ENCODE peak calls at places on chromosomes 13 and 19, in ten cellular contexts. J, I, M, U, Z, R, Y, N, A and E are unnamed samples. For H3K4me1 and H3K9me3, the result is how much of the 10 kb centered on the place peaks cover.

GRCh38 chr19:7188682-7189629 is 105.3 kb downstream of the INSR start:
- DNase-seq in J (peak), I (no peak), M (no peak), U (no peak), Z (no peak), R (no peak), Y (no peak), N (no peak), A (no peak), E (no peak)

GRCh38 chr19:18713550-18714117 is 30.2 kb downstream of the CRTC1 start:
- DNase-seq in J (peak), I (no peak), M (no peak), U (no peak), Z (no peak), R (no peak), Y (no peak), N (no peak), A (no peak), E (no peak)

GRCh38 chr13:46656786-46657185 is 103.8 kb downstream of the LRCH1 start:
- DNase-seq in J (no peak), I (no peak), M (no peak), U (no peak), Z (no peak), R (no peak), Y (no peak), N (no peak), A (no peak), E (no peak)

GRCh38 chr13:77184455-77184854 is 142.4 kb downstream of the MYCBP2 start:
- DNase-seq in J (no peak), I (no peak), M (no peak), U (no peak), Z (no peak), R (no peak), Y (no peak), N (no peak), A (no peak), E (no peak)

GRCh38 chr19:43611788-43612187 is at the start of gene SRRM5:
- DNase-seq in J (no peak), I (no peak), M (no peak), U (no peak), Z (no peak), R (no peak), Y (no peak), N (no peak), A (no peak), E (no peak)

GRCh38 chr19:34475026-34475974 is 6.3 kb upstream of the WTIP start:
- DNase-seq in J (no peak), I (peak), M (no peak), U (no peak), Z (no peak), R (no peak), Y (no peak), N (no peak), A (no peak), E (no peak)

GRCh38 chr19:46591254-46591653 is 9.9 kb upstream of the CALM3 start:
- DNase-seq in J (no peak), I (no peak), M (no peak), U (no peak), Z (no peak), R (no peak), Y (no peak), N (no peak), A (no peak), E (no peak)

GRCh38 chr13:92716749-92717148 is 509.9 kb upstream of the GPC6 start:
- DNase-seq in J (no peak), I (peak), M (no peak), U (no peak), Z (no peak), R (no peak), Y (no peak), N (no peak), A (no peak), E (no peak)

GRCh38 chr13:102845289-102845629 is 573 bp upstream of the ERCC5 start:
- DNase-seq in J (no peak), I (no peak), M (no peak), U (no peak), Z (no peak), R (no peak), Y (no peak), N (no peak), A (no peak), E (no peak)

GRCh38 chr13:98022210-98022609 is 68.7 kb downstream of the IPO5 start:
- DNase-seq in J (peak), I (peak), M (no peak), U (peak), Z (no peak), R (no peak), Y (no peak), N (no peak), A (no peak), E (no peak)

GRCh38 chr19:29683009-29683408 is 17.7 kb downstream of the PLEKHF1 start:
- DNase-seq in J (no peak), I (peak), M (no peak), U (peak), Z (no peak), R (no peak), Y (peak), N (no peak), A (no peak), E (no peak)

GRCh38 chr19:21751379-21751778 is 16.0 kb downstream of the ZNF100 start:
- DNase-seq in J (peak), I (peak), M (no peak), U (no peak), Z (no peak), R (no peak), Y (no peak), N (no peak), A (no peak), E (no peak)

GRCh38 chr13:113906566-113906965 is 42.7 kb upstream of the GAS6 start:
- DNase-seq in J (no peak), I (no peak), M (peak), U (no peak), Z (no peak), R (no peak), Y (no peak), N (no peak), A (no peak), E (no peak)

GRCh38 chr13:107576430-107576829 is 638.9 kb downstream of the LIG4 start:
- DNase-seq in J (no peak), I (no peak), M (no peak), U (no peak), Z (no peak), R (no peak), Y (no peak), N (no peak), A (no peak), E (no peak)

GRCh38 chr19:1373534-1374249 is 10.0 kb upstream of the NDUFS7 start:
- DNase-seq in J (peak), I (peak), M (peak), U (peak), Z (no peak), R (no peak), Y (no peak), N (no peak), A (no peak), E (peak)

GRCh38 chr19:29845576-29846176 is 33.9 kb downstream of the CCNE1 start:
- DNase-seq in J (peak), I (peak), M (no peak), U (peak), Z (peak), R (no peak), Y (peak), N (peak), A (peak), E (peak)

GRCh38 chr19:10137751-10138682 is 18.3 kb upstream of the EIF3G start:
- DNase-seq in J (peak), I (no peak), M (no peak), U (no peak), Z (no peak), R (no peak), Y (no peak), N (no peak), A (no peak), E (no peak)

GRCh38 chr13:21413013-21413412 is 46.1 kb downstream of the ZDHHC20 start:
- DNase-seq in J (no peak), I (peak), M (no peak), U (no peak), Z (no peak), R (no peak), Y (no peak), N (no peak), A (no peak), E (no peak)

GRCh38 chr19:38850976-38851621 is 1.3 kb upstream of the HNRNPL start:
- DNase-seq in J (no peak), I (no peak), M (no peak), U (peak), Z (peak), R (no peak), Y (peak), N (peak), A (peak), E (no peak)

GRCh38 chr19:47618771-47619170 is 9.8 kb downstream of the BICRA start:
- DNase-seq in J (peak), I (peak), M (peak), U (peak), Z (no peak), R (peak), Y (peak), N (peak), A (no peak), E (peak)

DNA sequence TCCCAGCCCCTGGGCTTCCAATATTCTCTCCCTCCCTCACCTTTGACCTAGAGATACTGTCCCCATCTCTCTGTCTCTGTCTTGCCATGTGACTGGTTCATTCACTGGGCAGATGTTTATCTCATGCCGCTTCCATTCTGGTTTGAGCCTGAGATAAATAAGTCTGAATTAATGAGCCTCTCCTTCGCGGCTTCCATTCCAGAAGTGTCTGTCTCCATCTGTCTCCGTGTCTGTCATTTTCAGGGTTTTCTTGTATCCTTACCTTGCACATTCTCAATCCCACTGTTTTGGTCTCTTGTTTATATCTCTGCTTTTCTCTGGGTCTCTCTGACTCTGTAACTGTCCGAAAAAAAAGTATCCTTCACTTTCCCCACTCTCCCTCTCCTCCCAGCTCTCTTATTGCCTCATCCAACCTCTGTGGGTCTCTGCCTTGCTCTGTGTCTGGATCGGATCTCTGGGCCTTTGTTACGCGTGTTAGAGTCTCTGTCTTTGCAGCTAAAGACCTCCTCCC is 4.3 kb downstream of the SPHK2 start:
- DNase-seq in J (no peak), I (no peak), M (no peak), U (no peak), Z (no peak), R (no peak), Y (no peak), N (no peak), A (no peak), E (no peak)
- H3K4me3 ChIP-seq in J (peak), I (peak), M (no peak), U (peak), Z (peak), R (peak), Y (peak), N (no peak), A (peak), E (no peak)

DNA sequence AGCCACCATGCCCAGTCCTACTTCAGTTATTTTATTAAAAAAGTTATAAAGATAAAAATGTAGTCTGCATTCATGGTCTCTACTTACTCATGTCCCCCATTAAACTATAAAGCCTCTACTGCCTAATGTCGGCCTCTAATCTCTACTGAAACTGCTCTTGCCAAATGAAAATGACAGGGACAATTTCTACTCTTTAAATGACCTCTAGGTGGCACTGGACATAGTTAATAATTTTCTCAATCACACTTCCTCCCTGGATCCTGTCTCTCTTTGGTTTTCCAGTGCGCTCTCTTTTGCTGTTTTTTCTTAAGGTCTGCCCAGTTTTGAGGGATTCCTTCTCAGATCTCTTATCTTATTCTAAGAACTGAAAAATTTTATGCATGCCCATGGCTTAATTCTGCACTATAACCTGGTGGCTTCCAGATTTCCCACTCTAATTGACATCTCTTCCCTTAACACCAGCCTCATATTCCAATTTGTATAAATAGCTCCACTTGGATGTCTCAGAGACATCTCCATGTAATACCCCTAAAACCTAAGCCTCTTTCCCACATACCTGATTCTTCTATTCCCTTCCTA is 54.3 kb downstream of the MTMR6 start:
- DNase-seq in J (no peak), I (peak), M (no peak), U (no peak), Z (no peak), R (no peak), Y (no peak), N (no peak), A (no peak), E (peak)
- H3K4me1 ChIP-seq in J (under half), I (under half), M (under half), U (under half), Z (under half), R (under half), Y (under half), N (under half), A (under half), E (under half)

DNA sequence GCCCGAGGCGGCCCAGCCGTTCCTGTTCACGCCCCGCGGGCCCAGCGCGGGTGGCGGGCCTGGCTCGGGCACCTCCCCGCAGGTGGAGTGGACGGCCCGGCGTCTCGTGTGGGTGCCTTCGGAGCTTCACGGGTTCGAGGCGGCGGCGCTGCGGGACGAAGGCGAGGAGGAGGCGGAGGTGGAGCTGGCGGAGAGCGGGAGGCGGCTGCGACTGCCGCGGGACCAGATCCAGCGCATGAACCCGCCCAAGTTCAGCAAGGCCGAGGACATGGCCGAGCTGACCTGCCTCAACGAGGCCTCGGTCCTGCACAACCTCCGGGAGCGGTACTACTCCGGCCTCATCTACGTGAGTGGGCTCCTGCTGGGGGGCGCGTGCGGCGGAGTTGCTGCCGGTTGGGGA is 7.0 kb downstream of the MYH14 start:
- DNase-seq in J (no peak), I (no peak), M (no peak), U (no peak), Z (no peak), R (no peak), Y (no peak), N (no peak), A (no peak), E (no peak)
- H3K9me3 ChIP-seq in J (under half), I (under half), M (under half), U (under half), Z (under half), R (under half), Y (under half), N (under half), A (under half), E (under half)

DNA sequence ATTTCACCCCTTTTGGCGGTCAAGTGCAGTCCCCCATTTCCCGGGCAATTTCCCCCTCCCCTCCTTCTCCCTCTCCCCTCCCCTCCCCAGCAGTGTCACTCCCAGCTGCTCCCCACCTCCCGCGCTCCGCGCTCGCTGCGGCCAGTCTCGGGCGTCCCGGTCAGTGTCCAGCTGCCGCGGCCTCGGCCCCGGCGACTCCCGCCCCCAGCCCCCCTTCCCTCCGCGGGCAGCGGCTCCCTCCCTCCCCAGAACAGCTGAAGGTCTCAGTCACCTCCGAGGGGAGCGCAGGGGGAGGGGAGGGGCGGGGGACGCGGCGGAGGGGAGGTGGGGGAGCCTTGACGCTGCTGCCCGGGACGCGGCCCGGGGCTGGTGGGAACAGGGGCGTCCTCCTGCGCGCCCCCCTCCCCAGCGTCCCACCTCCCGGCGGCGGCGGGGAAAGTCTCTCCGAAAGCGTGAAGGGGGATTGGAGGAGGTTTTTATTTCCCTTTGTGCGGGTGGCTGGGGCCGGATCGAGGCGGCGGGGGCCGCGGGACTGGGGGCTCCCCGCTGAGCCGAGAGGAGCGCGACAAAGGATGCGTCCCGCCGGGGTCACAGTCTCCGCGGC is at the start of gene SHD:
- DNase-seq in J (no peak), I (no peak), M (no peak), U (no peak), Z (no peak), R (no peak), Y (no peak), N (no peak), A (no peak), E (no peak)
- H3K4me3 ChIP-seq in J (peak), I (no peak), M (no peak), U (peak), Z (no peak), R (peak), Y (peak), N (peak), A (no peak), E (no peak)

GRCh38 chr13:44373247-44373600 is 400 bp upstream of the SERP2 start:
- DNase-seq in J (no peak), I (no peak), M (no peak), U (no peak), Z (no peak), R (no peak), Y (no peak), N (no peak), A (no peak), E (no peak)

GRCh38 chr13:44373601-44374347 is at the start of gene SERP2:
- DNase-seq in J (no peak), I (peak), M (no peak), U (peak), Z (no peak), R (no peak), Y (peak), N (no peak), A (peak), E (no peak)

GRCh38 chr13:44368599-44369368 is 4.8 kb upstream of the SERP2 start:
- DNase-seq in J (no peak), I (no peak), M (no peak), U (no peak), Z (no peak), R (no peak), Y (no peak), N (peak), A (no peak), E (peak)

GRCh38 chr13:44374348-44374712 is 706 bp downstream of the SERP2 start:
- DNase-seq in J (no peak), I (no peak), M (no peak), U (no peak), Z (no peak), R (no peak), Y (no peak), N (no peak), A (no peak), E (no peak)

GRCh38 chr13:44371421-44371820 is 2.2 kb upstream of the SERP2 start:
- DNase-seq in J (no peak), I (no peak), M (no peak), U (no peak), Z (no peak), R (no peak), Y (no peak), N (no peak), A (no peak), E (no peak)
- H3K4me1 ChIP-seq in J (under half), I (under half), M (under half), U (under half), Z (under half), R (under half), Y (under half), N (under half), A (under half), E (under half)

DNA sequence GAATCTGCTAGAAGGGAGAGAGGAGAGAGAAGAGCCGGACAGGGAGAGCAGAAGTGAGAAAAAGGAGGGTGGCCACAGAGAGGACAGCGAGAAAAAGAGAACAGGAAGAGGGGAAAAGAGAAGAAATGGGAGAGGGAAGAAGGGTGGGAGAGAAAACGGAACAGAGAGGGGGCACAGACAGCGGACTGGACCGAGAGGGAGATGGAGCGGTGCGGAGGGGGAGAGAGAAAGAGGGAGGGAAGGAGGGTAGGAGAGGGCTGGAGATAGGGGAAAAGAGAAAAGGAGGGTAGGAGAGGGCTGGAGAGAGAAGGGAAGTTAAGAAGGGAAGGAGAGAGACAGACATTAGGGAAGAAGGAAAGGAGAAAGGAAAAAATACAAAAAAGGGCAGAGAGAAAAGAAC is 12.1 kb upstream of the GARIN5A start:
- DNase-seq in J (no peak), I (no peak), M (no peak), U (no peak), Z (no peak), R (no peak), Y (peak), N (no peak), A (peak), E (no peak)
- H3K9me3 ChIP-seq in J (under half), I (under half), M (under half), U (under half), Z (under half), R (under half), Y (under half), N (under half), A (under half), E (under half)